ENCODE peak calls at places on chromosomes 12 and 14, in six cellular contexts. J is psoas muscle, P is A549, I is AG09309, N is Calu3, X is fibroblast of lung. C is an unnamed sample.

GRCh38 chr12:6923851-6924250 is 3.9 kb upstream of the ATN1 start:
- DNase-seq in N (no peak), X (no peak), J (no peak), P (no peak), I (no peak), C (no peak)

GRCh38 chr12:22499445-22499844 is 44.9 kb downstream of the C2CD5 start:
- DNase-seq in P (no peak), N (no peak), X (no peak), J (no peak), I (no peak), C (no peak)

GRCh38 chr12:71509705-71510104 is 70.1 kb downstream of the LGR5 start:
- DNase-seq in J (no peak), I (no peak), X (no peak), P (no peak), N (no peak), C (no peak)

GRCh38 chr14:103869406-103870143 is 22.2 kb upstream of the PPP1R13B start:
- DNase-seq in J (no peak), X (no peak), N (no peak), I (no peak), P (no peak), C (no peak)

GRCh38 chr14:22598896-22599244 is 770 bp downstream of the ABHD4 start:
- DNase-seq in X (peak), I (no peak), J (no peak), N (peak), P (peak), C (no peak)

GRCh38 chr14:61603736-61604135 is 91.6 kb upstream of the HIF1A start:
- DNase-seq in X (no peak), N (no peak), P (no peak), J (no peak), I (no peak), C (no peak)

GRCh38 chr12:26295001-26295400 is 99.6 kb downstream of the SSPN start:
- DNase-seq in N (no peak), J (no peak), I (no peak), P (no peak), X (no peak), C (no peak)

GRCh38 chr12:111410229-111411186 is 4.8 kb downstream of the SH2B3 start:
- DNase-seq in X (peak), J (no peak), I (no peak), N (no peak), P (no peak), C (peak)

GRCh38 chr12:76558684-76559276 is 791 bp downstream of the OSBPL8 start:
- DNase-seq in I (no peak), J (peak), P (peak), X (peak), N (peak), C (peak)

GRCh38 chr12:68267892-68268396 is 14.5 kb upstream of the IL22 start:
- DNase-seq in J (no peak), N (no peak), P (no peak), X (peak), I (peak), C (no peak)

GRCh38 chr12:125013816-125014442 is 20.5 kb downstream of the BRI3BP start:
- DNase-seq in I (no peak), X (no peak), N (no peak), J (no peak), P (no peak), C (no peak)

GRCh38 chr14:78425332-78425731 is 255.2 kb downstream of the NRXN3 start:
- DNase-seq in P (no peak), N (no peak), X (no peak), I (no peak), J (no peak), C (no peak)

GRCh38 chr14:55884819-55885218 is 233.4 kb upstream of the PELI2 start:
- DNase-seq in J (no peak), N (no peak), P (no peak), X (no peak), I (no peak), C (no peak)

GRCh38 chr12:1670815-1671268 is 20.0 kb upstream of the ADIPOR2 start:
- DNase-seq in N (peak), I (no peak), X (no peak), J (no peak), P (no peak), C (no peak)

GRCh38 chr14:20501346-20501745 is 4.0 kb upstream of the RNASE10 start:
- DNase-seq in J (no peak), X (peak), P (peak), I (no peak), N (no peak), C (no peak)

GRCh38 chr14:38012056-38012455 is 195.6 kb upstream of the SSTR1 start:
- DNase-seq in J (no peak), X (no peak), I (no peak), N (no peak), P (no peak), C (no peak)

GRCh38 chr14:38016497-38016896 is 191.2 kb upstream of the SSTR1 start:
- DNase-seq in P (no peak), I (no peak), N (no peak), J (no peak), X (no peak), C (no peak)
- TF ChIP-seq CTCF in P (no peak), I (peak), N (peak), J (no peak), X (peak), C (peak)

GRCh38 chr12:131916306-131917138 is 12.6 kb upstream of the PUS1 start:
- DNase-seq in X (no peak), I (no peak), P (peak), J (peak), N (no peak), C (no peak)
- TF ChIP-seq CTCF in X (no peak), I (no peak), P (no peak), J (no peak), N (no peak), C (no peak)

GRCh38 chr12:16756833-16757552 is 151.0 kb upstream of the LMO3 start:
- DNase-seq in X (no peak), I (no peak), P (no peak), N (no peak), J (no peak), C (no peak)
- TF ChIP-seq CTCF in X (no peak), I (no peak), P (no peak), N (no peak), J (no peak), C (no peak)

DNA sequence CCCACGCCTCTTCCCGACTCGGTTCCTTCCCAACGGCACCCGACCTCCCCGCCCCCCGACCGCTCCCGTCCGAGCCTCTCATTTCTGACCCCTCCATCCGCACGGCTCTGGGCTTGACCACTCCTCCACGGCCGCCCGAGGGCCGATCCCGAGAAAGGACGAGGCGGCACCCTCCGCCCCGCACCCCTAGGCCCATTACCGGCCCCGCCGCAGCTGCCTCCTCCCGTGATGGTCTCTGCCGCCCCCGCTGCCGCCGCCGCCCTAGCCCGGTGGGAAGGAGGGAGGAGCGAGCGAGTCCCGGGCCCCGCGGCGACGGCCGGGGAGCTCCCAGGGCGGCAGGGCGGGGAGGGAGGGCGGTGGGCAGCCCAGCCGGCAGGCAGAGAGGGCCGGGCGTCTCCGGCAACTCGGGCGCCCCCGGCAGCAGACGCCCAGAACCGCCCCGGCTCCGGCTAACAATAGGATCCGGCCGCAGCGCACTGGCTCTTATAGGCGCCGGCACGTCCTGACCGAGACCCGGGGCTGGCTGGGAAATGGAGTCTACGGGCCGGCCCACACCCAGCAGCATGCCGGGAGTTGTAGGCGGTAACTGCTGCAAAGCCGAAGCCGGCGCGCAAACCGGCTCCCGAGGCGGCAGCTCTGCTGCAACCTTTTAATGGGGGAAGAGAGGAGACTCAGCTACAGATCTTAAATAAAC is at the start of gene CSRNP2:
- DNase-seq in P (peak), N (peak), I (peak), X (peak), J (peak), C (peak)
- TF ChIP-seq CTCF in P (no peak), N (no peak), I (no peak), X (no peak), J (peak), C (no peak)

DNA sequence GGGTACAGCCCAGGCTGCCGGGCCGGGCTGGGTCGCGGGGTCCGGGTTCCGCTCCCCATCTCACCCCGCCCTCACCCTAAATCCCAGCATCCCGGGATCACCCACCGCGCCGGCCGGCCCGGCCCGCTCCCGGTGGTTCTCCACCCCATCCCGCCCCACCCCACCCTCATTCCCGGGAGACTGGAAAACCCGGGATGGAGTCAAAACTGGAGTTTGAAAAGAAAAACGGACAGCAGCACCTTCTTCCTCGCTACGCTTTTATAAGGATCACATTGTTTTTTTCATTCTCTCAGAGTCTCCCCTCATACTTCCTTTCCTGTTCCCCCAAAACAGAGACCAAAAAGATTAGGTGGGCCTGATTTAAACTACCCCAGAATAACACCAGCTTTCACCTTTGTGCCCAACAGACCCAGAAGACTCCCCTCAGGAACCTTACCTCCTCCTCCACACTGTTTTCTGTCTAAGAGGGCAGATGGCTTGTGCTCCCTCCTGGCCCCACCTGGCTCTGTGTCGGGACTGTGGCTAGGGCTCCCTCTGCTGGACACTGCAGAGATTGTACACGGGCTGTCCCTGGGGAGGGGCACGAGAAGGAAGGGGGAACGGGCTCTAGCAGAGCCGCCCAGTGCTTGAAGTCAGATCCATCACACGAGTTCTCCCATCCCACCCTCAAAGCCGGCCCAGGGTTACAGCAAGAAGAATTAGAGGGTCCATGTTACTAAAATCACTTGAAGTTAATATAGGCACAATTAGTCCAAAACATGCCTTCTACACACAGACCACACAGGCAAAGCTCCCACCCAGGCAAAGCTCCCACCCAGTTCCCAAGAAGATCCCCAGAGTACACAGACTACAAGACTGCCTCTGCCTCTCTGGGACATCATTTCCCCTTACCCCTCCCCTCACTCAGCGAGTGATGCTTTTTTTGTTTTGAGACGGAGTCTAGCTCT is 3.0 kb downstream of the GLI1 start:
- DNase-seq in X (peak), J (peak), I (no peak), P (peak), N (peak), C (peak)
- TF ChIP-seq CTCF in X (peak), J (peak), I (peak), P (peak), N (peak), C (peak)